ENCODE peak calls at places on chromosomes 5 and 9, in five cellular contexts. W, C, M, I and U are unnamed samples.

GRCh38 chr5:172005708-172006377 is 595 bp downstream of the FBXW11 start:
- DNase-seq in W (peak), C (peak), M (peak), I (peak), U (no peak)

GRCh38 chr5:40627708-40628107 is 52.0 kb upstream of the PTGER4 start:
- DNase-seq in W (no peak), C (no peak), M (no peak), I (no peak), U (no peak)

GRCh38 chr9:38091310-38092199 is 22.5 kb upstream of the SHB start:
- DNase-seq in W (no peak), C (no peak), M (no peak), I (no peak), U (no peak)

GRCh38 chr5:170357853-170358497 is 31.2 kb downstream of the KCNMB1 start:
- DNase-seq in W (no peak), C (no peak), M (peak), I (no peak), U (no peak)

GRCh38 chr5:109836280-109836679 is 146.6 kb downstream of the MAN2A1 start:
- DNase-seq in W (no peak), C (peak), M (no peak), I (no peak), U (no peak)

GRCh38 chr9:104093162-104093561 is 947 bp upstream of the SMC2 start:
- DNase-seq in W (no peak), C (peak), M (no peak), I (no peak), U (peak)

GRCh38 chr9:23824241-23825142 is 1.5 kb downstream of the ELAVL2 start:
- DNase-seq in W (no peak), C (peak), M (no peak), I (no peak), U (no peak)

GRCh38 chr5:75054110-75054930 is 2.0 kb upstream of the GCNT4 start:
- DNase-seq in W (no peak), C (peak), M (peak), I (peak), U (no peak)

GRCh38 chr9:93621922-93622321 is 45.5 kb downstream of the PHF2 start:
- DNase-seq in W (no peak), C (no peak), M (no peak), I (no peak), U (no peak)

GRCh38 chr9:76349865-76350264 is 44.4 kb downstream of the RFK start:
- DNase-seq in W (no peak), C (no peak), M (no peak), I (no peak), U (no peak)

GRCh38 chr5:77882670-77883257 is 106.6 kb upstream of the TBCA start:
- DNase-seq in W (no peak), C (no peak), M (no peak), I (no peak), U (peak)

GRCh38 chr5:143074414-143074996 is 304.3 kb downstream of the ARHGAP26 start:
- DNase-seq in W (no peak), C (no peak), M (no peak), I (no peak), U (no peak)

GRCh38 chr5:180790020-180790419 is 12.6 kb downstream of the MGAT1 start:
- DNase-seq in W (peak), C (peak), M (no peak), I (no peak), U (no peak)

GRCh38 chr9:100220936-100221335 is 121.9 kb downstream of the INVS start:
- DNase-seq in W (no peak), C (no peak), M (no peak), I (no peak), U (no peak)

GRCh38 chr5:179870403-179870903 is 11.8 kb upstream of the MRNIP start:
- DNase-seq in W (peak), C (peak), M (peak), I (peak), U (peak)

GRCh38 chr9:93593144-93593655 is 16.8 kb downstream of the PHF2 start:
- DNase-seq in W (no peak), C (no peak), M (no peak), I (no peak), U (no peak)

GRCh38 chr5:40736103-40736875 is 19.5 kb downstream of the TTC33 start:
- DNase-seq in W (peak), C (peak), M (peak), I (no peak), U (peak)

GRCh38 chr9:119280740-119281485 is 88.3 kb downstream of the BRINP1 start:
- DNase-seq in W (no peak), C (no peak), M (no peak), I (no peak), U (no peak)